ENCODE peak calls at places on chromosomes 7 and 10, in five cellular contexts. Q is psoas muscle; E is CD8-positive, alpha-beta T cell; F is lung; J is ovary. G is an unnamed sample.

GRCh38 chr10:12020574-12020973 is 22.0 kb downstream of the UPF2 start:
- DNase-seq in Q (no peak), E (no peak), F (no peak), J (no peak), G (no peak)

GRCh38 chr10:7417103-7417623 is 6.3 kb upstream of the SFMBT2 start:
- DNase-seq in Q (no peak), E (no peak), F (no peak), J (no peak), G (no peak)

GRCh38 chr7:138538518-138538917 is 78.5 kb downstream of the TRIM24 start:
- DNase-seq in Q (no peak), E (no peak), F (no peak), J (no peak), G (no peak)

GRCh38 chr7:8627322-8627721 is 193.9 kb downstream of the NXPH1 start:
- DNase-seq in Q (no peak), E (no peak), F (no peak), J (no peak), G (no peak)

GRCh38 chr7:28107960-28108359 is 72.6 kb downstream of the JAZF1 start:
- DNase-seq in Q (peak; percentile 53), E (no peak), F (no peak), J (no peak), G (no peak)

GRCh38 chr10:114697061-114697598 is 39.1 kb upstream of the ABLIM1 start:
- DNase-seq in Q (no peak), E (no peak), F (peak; percentile 76), J (no peak), G (no peak)

GRCh38 chr10:112362833-112363232 is 11.1 kb upstream of the ACSL5 start:
- DNase-seq in Q (peak; percentile 72), E (no peak), F (no peak), J (peak; percentile 39), G (no peak)

GRCh38 chr10:80542053-80542452 is 4.4 kb downstream of the SH2D4B start:
- DNase-seq in Q (no peak), E (no peak), F (peak; percentile 27), J (no peak), G (no peak)

GRCh38 chr10:123911866-123912265 is 20.3 kb upstream of the CPXM2 start:
- DNase-seq in Q (no peak), E (no peak), F (no peak), J (no peak), G (no peak)

GRCh38 chr7:40469481-40469880 is 334.7 kb downstream of the SUGCT start:
- DNase-seq in Q (no peak), E (no peak), F (no peak), J (no peak), G (no peak)

GRCh38 chr7:16091951-16092350 is 329.4 kb downstream of the CRPPA start:
- DNase-seq in Q (no peak), E (no peak), F (no peak), J (no peak), G (no peak)

GRCh38 chr10:122981066-122981464 is 864 bp downstream of the PSTK start:
- DNase-seq in Q (no peak), E (no peak), F (no peak), J (no peak), G (no peak)

GRCh38 chr7:42236266-42237161 is 495 bp downstream of the GLI3 start:
- DNase-seq in Q (peak; percentile 73), E (no peak), F (no peak), J (peak; percentile 80), G (no peak)

GRCh38 chr7:51187941-51188340 is 128.7 kb downstream of the COBL start:
- DNase-seq in Q (peak; percentile 75), E (no peak), F (no peak), J (peak; percentile 33), G (no peak)

GRCh38 chr7:124403112-124403511 is 362.5 kb downstream of the GPR37 start:
- DNase-seq in Q (no peak), E (no peak), F (no peak), J (no peak), G (no peak)

GRCh38 chr10:96044686-96045085 is 1.3 kb downstream of the CCNJ start:
- DNase-seq in Q (no peak), E (no peak), F (no peak), J (no peak), G (peak; percentile 8)

GRCh38 chr10:77401681-77402080 is 235.9 kb downstream of the KCNMA1 start:
- DNase-seq in Q (no peak), E (no peak), F (peak; percentile 73), J (no peak), G (no peak)

GRCh38 chr10:12644380-12645144 is 295.2 kb downstream of the CAMK1D start:
- DNase-seq in Q (no peak), E (no peak), F (no peak), J (no peak), G (no peak)

GRCh38 chr10:76874151-76874550 is 763.5 kb downstream of the KCNMA1 start:
- DNase-seq in Q (peak; percentile 60), E (no peak), F (no peak), J (no peak), G (peak; percentile 43)

GRCh38 chr7:151726875-151727578 is 149.9 kb downstream of the PRKAG2 start:
- DNase-seq in Q (no peak), E (no peak), F (no peak), J (peak; percentile 25), G (no peak)

GRCh38 chr10:10499839-10500238 is 517.8 kb upstream of the CELF2 start:
- DNase-seq in Q (no peak), E (no peak), F (no peak), J (no peak), G (no peak)

GRCh38 chr10:131146790-131147189 is 164.7 kb downstream of the TCERG1L start:
- DNase-seq in Q (no peak), E (no peak), F (no peak), J (no peak), G (no peak)

GRCh38 chr10:102646610-102647432 is 2.5 kb downstream of the TRIM8 start:
- DNase-seq in Q (peak; percentile 75), E (peak; percentile 53), F (peak; percentile 60), J (peak; percentile 54), G (no peak)

GRCh38 chr10:96690755-96691730 is 29.3 kb downstream of the PIK3AP1 start:
- DNase-seq in Q (no peak), E (no peak), F (no peak), J (no peak), G (no peak)

GRCh38 chr10:112376578-112376855 is 2.6 kb downstream of the ACSL5 start:
- DNase-seq in Q (no peak), E (no peak), F (no peak), J (no peak), G (no peak)

GRCh38 chr10:75438275-75438674 is 6.9 kb downstream of the LRMDA start:
- DNase-seq in Q (no peak), E (no peak), F (no peak), J (no peak), G (no peak)

GRCh38 chr10:94133239-94133638 is 139.5 kb downstream of the PLCE1 start:
- DNase-seq in Q (peak; percentile 87), E (no peak), F (no peak), J (no peak), G (no peak)

GRCh38 chr7:1452205-1452604 is 7.1 kb downstream of the MICALL2 start:
- DNase-seq in Q (no peak), E (no peak), F (no peak), J (no peak), G (no peak)

GRCh38 chr10:36817898-36818297 is 307.5 kb upstream of the ANKRD30A start:
- DNase-seq in Q (no peak), E (no peak), F (no peak), J (no peak), G (no peak)

GRCh38 chr10:62491597-62491996 is 117.4 kb downstream of the ZNF365 start:
- DNase-seq in Q (no peak), E (no peak), F (no peak), J (no peak), G (no peak)

GRCh38 chr7:117825132-117825531 is 48.1 kb downstream of the CTTNBP2 start:
- DNase-seq in Q (no peak), E (no peak), F (no peak), J (no peak), G (no peak)

DNA sequence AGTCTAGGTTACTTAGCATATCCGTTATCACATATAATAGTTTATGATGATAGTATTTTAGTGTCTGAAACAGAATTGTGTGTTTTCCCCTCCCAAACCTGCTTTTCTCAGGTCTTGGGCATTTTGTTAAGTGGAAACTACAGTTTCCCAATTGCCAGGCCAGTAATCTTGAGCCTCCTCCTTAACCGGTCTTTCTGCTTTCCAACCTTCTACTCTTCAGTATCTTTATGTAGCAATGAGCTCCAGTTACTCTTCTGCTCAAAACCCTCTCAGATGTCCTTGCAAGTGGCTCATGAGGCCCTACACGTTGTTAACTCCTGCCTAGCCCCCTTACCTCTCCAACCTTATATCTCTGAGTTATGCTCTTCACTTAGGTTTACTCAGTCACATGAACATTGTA is 22.0 kb downstream of the WAC start:
- DNase-seq in Q (no peak), E (no peak), F (no peak), J (no peak), G (no peak)
- H3K4me1 ChIP-seq in Q (peaks cover 77% of the 10 kb centered on the region), E (peaks cover 78% of the 10 kb centered on the region), F (peaks cover 6% of the 10 kb centered on the region), J (peaks cover 8% of the 10 kb centered on the region), G (peaks cover 21% of the 10 kb centered on the region)

GRCh38 chr7:135944753-135945152 is 32.4 kb downstream of the MTPN start:
- DNase-seq in Q (no peak), E (no peak), F (no peak), J (no peak), G (no peak)

GRCh38 chr7:135939268-135939667 is 37.9 kb downstream of the MTPN start:
- DNase-seq in Q (no peak), E (no peak), F (no peak), J (no peak), G (no peak)

GRCh38 chr7:135943266-135943889 is 33.8 kb downstream of the MTPN start:
- DNase-seq in Q (no peak), E (no peak), F (no peak), J (no peak), G (no peak)

GRCh38 chr7:135940077-135941075 is 36.8 kb downstream of the MTPN start:
- DNase-seq in Q (no peak), E (no peak), F (no peak), J (no peak), G (no peak)

GRCh38 chr7:135942614-135943013 is 34.5 kb downstream of the MTPN start:
- DNase-seq in Q (no peak), E (no peak), F (no peak), J (no peak), G (no peak)
- TF ChIP-seq CTCF in Q (no peak), E (no peak), F (no peak), J (no peak), G (no peak)

DNA sequence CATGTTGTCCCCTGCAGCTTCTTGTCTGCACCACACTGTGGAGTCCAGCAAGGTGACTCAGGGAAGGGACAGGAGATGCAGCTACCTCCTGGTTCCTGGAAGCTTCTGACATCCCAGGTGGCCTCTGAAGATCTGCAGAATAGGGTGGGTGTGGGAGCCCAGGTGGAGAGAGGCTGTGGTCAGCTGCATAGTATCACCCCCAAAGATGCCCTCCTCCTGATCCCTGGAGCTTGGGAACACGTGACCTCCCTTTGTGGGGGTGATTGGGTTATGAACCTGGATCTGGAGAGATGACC is 25.4 kb downstream of the CALML3 start:
- DNase-seq in Q (no peak), E (no peak), F (no peak), J (no peak), G (no peak)
- H3K4me1 ChIP-seq in Q (peaks cover 4% of the 10 kb centered on the region), E (peaks cover 43% of the 10 kb centered on the region), F (peaks cover 30% of the 10 kb centered on the region), J (peaks cover 19% of the 10 kb centered on the region), G (peaks cover 29% of the 10 kb centered on the region)

GRCh38 chr10:26627320-26627719 is 70.2 kb upstream of the PDSS1 start:
- DNase-seq in Q (no peak), E (no peak), F (no peak), J (no peak), G (no peak)
- TF ChIP-seq CTCF in Q (no peak), E (no peak), F (no peak), J (no peak), G (no peak)

G was measured in tibial nerve.